ENCODE peak calls at places on chromosomes 4 and X, in nine cellular contexts. One of them, this sample, is unnamed.

GRCh38 chr4:98816816-98817215 is 112.1 kb downstream of the EIF4E start:
- DNase-seq in coronary artery: no peak
- DNase-seq in HTR-8/SVneo: no peak
- DNase-seq in M059J: no peak
- DNase-seq in C1 segment of cervical spinal cord: no peak
- DNase-seq in cardiac muscle cell: no peak
- DNase-seq in activated CD4-positive, alpha-beta T cell treated with anti-CD3 and anti-CD28 coated beads for 36 hours: no peak
- DNase-seq in MCF 10A: no peak
- DNase-seq in transverse colon: no peak
- DNase-seq in this sample: no peak

GRCh38 chr4:99652596-99653436 is 4.8 kb downstream of the C4orf54 start:
- DNase-seq in activated CD4-positive, alpha-beta T cell treated with anti-CD3 and anti-CD28 coated beads for 36 hours: no peak
- DNase-seq in coronary artery: no peak
- DNase-seq in transverse colon: no peak
- DNase-seq in HTR-8/SVneo: no peak
- DNase-seq in M059J: no peak
- DNase-seq in C1 segment of cervical spinal cord: no peak
- DNase-seq in MCF 10A: no peak
- DNase-seq in cardiac muscle cell: no peak
- DNase-seq in this sample: no peak

GRCh38 chr4:110306363-110306762 is 107.9 kb upstream of the ELOVL6 start:
- DNase-seq in M059J: no peak
- DNase-seq in activated CD4-positive, alpha-beta T cell treated with anti-CD3 and anti-CD28 coated beads for 36 hours: no peak
- DNase-seq in coronary artery: no peak
- DNase-seq in C1 segment of cervical spinal cord: no peak
- DNase-seq in transverse colon: no peak
- DNase-seq in HTR-8/SVneo: no peak
- DNase-seq in cardiac muscle cell: peak; percentile 12
- DNase-seq in MCF 10A: no peak
- DNase-seq in this sample: no peak

GRCh38 chr4:189202182-189202868 is 738.3 kb upstream of the FRG1 start:
- DNase-seq in coronary artery: no peak
- DNase-seq in C1 segment of cervical spinal cord: no peak
- DNase-seq in cardiac muscle cell: peak; percentile 82
- DNase-seq in transverse colon: peak; percentile 24
- DNase-seq in M059J: peak; percentile 48
- DNase-seq in HTR-8/SVneo: peak; percentile 57
- DNase-seq in MCF 10A: peak; percentile 77
- DNase-seq in activated CD4-positive, alpha-beta T cell treated with anti-CD3 and anti-CD28 coated beads for 36 hours: peak; percentile 70
- DNase-seq in this sample: no peak

GRCh38 chr4:105526656-105527055 is 25.8 kb upstream of the ARHGEF38 start:
- DNase-seq in M059J: no peak
- DNase-seq in coronary artery: no peak
- DNase-seq in cardiac muscle cell: no peak
- DNase-seq in transverse colon: no peak
- DNase-seq in C1 segment of cervical spinal cord: no peak
- DNase-seq in MCF 10A: no peak
- DNase-seq in activated CD4-positive, alpha-beta T cell treated with anti-CD3 and anti-CD28 coated beads for 36 hours: no peak
- DNase-seq in HTR-8/SVneo: no peak
- DNase-seq in this sample: no peak

GRCh38 chr4:125492957-125493356 is 178.2 kb downstream of the FAT4 start:
- DNase-seq in HTR-8/SVneo: no peak
- DNase-seq in transverse colon: no peak
- DNase-seq in C1 segment of cervical spinal cord: no peak
- DNase-seq in activated CD4-positive, alpha-beta T cell treated with anti-CD3 and anti-CD28 coated beads for 36 hours: no peak
- DNase-seq in MCF 10A: no peak
- DNase-seq in coronary artery: no peak
- DNase-seq in M059J: no peak
- DNase-seq in cardiac muscle cell: no peak
- DNase-seq in this sample: no peak

GRCh38 chr4:91064157-91064853 is 937.1 kb downstream of the CCSER1 start:
- DNase-seq in HTR-8/SVneo: peak; percentile 11
- DNase-seq in cardiac muscle cell: peak; percentile 73
- DNase-seq in coronary artery: no peak
- DNase-seq in transverse colon: no peak
- DNase-seq in C1 segment of cervical spinal cord: no peak
- DNase-seq in M059J: peak; percentile 69
- DNase-seq in activated CD4-positive, alpha-beta T cell treated with anti-CD3 and anti-CD28 coated beads for 36 hours: no peak
- DNase-seq in MCF 10A: peak; percentile 5
- DNase-seq in this sample: no peak

GRCh38 chr4:22987861-22988260 is 295.1 kb downstream of the GBA3 start:
- DNase-seq in MCF 10A: peak; percentile 25
- DNase-seq in transverse colon: no peak
- DNase-seq in M059J: peak; percentile 77
- DNase-seq in cardiac muscle cell: no peak
- DNase-seq in activated CD4-positive, alpha-beta T cell treated with anti-CD3 and anti-CD28 coated beads for 36 hours: no peak
- DNase-seq in coronary artery: no peak
- DNase-seq in C1 segment of cervical spinal cord: no peak
- DNase-seq in HTR-8/SVneo: no peak
- DNase-seq in this sample: no peak

GRCh38 chr4:108622022-108622421 is 1.6 kb downstream of the RPL34 start:
- DNase-seq in C1 segment of cervical spinal cord: no peak
- DNase-seq in M059J: no peak
- DNase-seq in activated CD4-positive, alpha-beta T cell treated with anti-CD3 and anti-CD28 coated beads for 36 hours: peak; percentile 48
- DNase-seq in transverse colon: no peak
- DNase-seq in coronary artery: no peak
- DNase-seq in cardiac muscle cell: no peak
- DNase-seq in MCF 10A: no peak
- DNase-seq in HTR-8/SVneo: no peak
- DNase-seq in this sample: no peak

GRCh38 chr4:143025111-143025704 is 159.5 kb upstream of the USP38 start:
- DNase-seq in MCF 10A: peak; percentile 64
- DNase-seq in M059J: peak; percentile 62
- DNase-seq in C1 segment of cervical spinal cord: no peak
- DNase-seq in transverse colon: no peak
- DNase-seq in cardiac muscle cell: peak; percentile 34
- DNase-seq in coronary artery: no peak
- DNase-seq in HTR-8/SVneo: peak; percentile 11
- DNase-seq in activated CD4-positive, alpha-beta T cell treated with anti-CD3 and anti-CD28 coated beads for 36 hours: no peak
- DNase-seq in this sample: no peak

GRCh38 chrX:116694046-116694445 is 231.3 kb upstream of the CT83 start:
- DNase-seq in coronary artery: no peak
- DNase-seq in HTR-8/SVneo: no peak
- DNase-seq in activated CD4-positive, alpha-beta T cell treated with anti-CD3 and anti-CD28 coated beads for 36 hours: no peak
- DNase-seq in transverse colon: no peak
- DNase-seq in MCF 10A: no peak
- DNase-seq in M059J: no peak
- DNase-seq in C1 segment of cervical spinal cord: no peak
- DNase-seq in cardiac muscle cell: no peak
- DNase-seq in this sample: no peak